ENCODE peak calls at places on chromosome 6, in five cellular contexts. D, X, S, Q and N are unnamed samples. For H3K9me3, the result is how much of the 10 kb centered on the place peaks cover.

GRCh38 chr6:160007581-160007980 is 38.7 kb downstream of the IGF2R start:
- DNase-seq in D (no peak), X (no peak), S (no peak), Q (no peak), N (no peak)

GRCh38 chr6:135244805-135245204 is 63.7 kb downstream of the MYB start:
- DNase-seq in D (no peak), X (no peak), S (no peak), Q (no peak), N (no peak)

GRCh38 chr6:43505718-43506117 is 4.4 kb downstream of the LRRC73 start:
- DNase-seq in D (no peak), X (no peak), S (no peak), Q (no peak), N (no peak)

GRCh38 chr6:33967966-33968724 is 164.3 kb upstream of the MLN start:
- DNase-seq in D (no peak), X (no peak), S (no peak), Q (no peak), N (no peak)

GRCh38 chr6:136520520-136520919 is 29.7 kb downstream of the MAP7 start:
- DNase-seq in D (no peak), X (no peak), S (no peak), Q (no peak), N (no peak)

GRCh38 chr6:74853991-74854390 is 351.9 kb downstream of the COL12A1 start:
- DNase-seq in D (no peak), X (no peak), S (no peak), Q (no peak), N (no peak)

GRCh38 chr6:139964737-139965136 is 590.3 kb upstream of the CITED2 start:
- DNase-seq in D (no peak), X (no peak), S (no peak), Q (no peak), N (no peak)

GRCh38 chr6:143110572-143110971 is 49.9 kb downstream of the AIG1 start:
- DNase-seq in D (no peak), X (no peak), S (no peak), Q (no peak), N (no peak)

GRCh38 chr6:71258078-71258866 is 30.3 kb upstream of the OGFRL1 start:
- DNase-seq in D (no peak), X (no peak), S (no peak), Q (no peak), N (no peak)

GRCh38 chr6:16430661-16431089 is 192.3 kb downstream of the GMPR start:
- DNase-seq in D (no peak), X (no peak), S (no peak), Q (no peak), N (no peak)

GRCh38 chr6:42366011-42366705 is 85.6 kb downstream of the TRERF1 start:
- DNase-seq in D (no peak), X (no peak), S (no peak), Q (no peak), N (no peak)

GRCh38 chr6:4496284-4496683 is 279.9 kb upstream of the CDYL start:
- DNase-seq in D (no peak), X (no peak), S (no peak), Q (no peak), N (no peak)

GRCh38 chr6:168880271-168880670 is 373.4 kb downstream of the THBS2 start:
- DNase-seq in D (no peak), X (no peak), S (no peak), Q (no peak), N (no peak)

GRCh38 chr6:163345931-163346330 is 68.6 kb upstream of the QKI start:
- DNase-seq in D (no peak), X (no peak), S (no peak), Q (no peak), N (no peak)

GRCh38 chr6:353642-354614 is 37.6 kb upstream of the IRF4 start:
- DNase-seq in D (no peak), X (peak), S (no peak), Q (no peak), N (no peak)

GRCh38 chr6:163539101-163539762 is 124.7 kb downstream of the QKI start:
- DNase-seq in D (no peak), X (no peak), S (no peak), Q (no peak), N (no peak)

GRCh38 chr6:150208606-150209352 is 65.9 kb downstream of the PPP1R14C start:
- DNase-seq in D (no peak), X (no peak), S (no peak), Q (no peak), N (no peak)

GRCh38 chr6:87198496-87198895 is 43.1 kb downstream of the ZNF292 start:
- DNase-seq in D (no peak), X (no peak), S (no peak), Q (no peak), N (no peak)

GRCh38 chr6:31791324-31792089 is 4.0 kb downstream of the VARS1 start:
- DNase-seq in D (peak), X (peak), S (no peak), Q (no peak), N (no peak)

GRCh38 chr6:71544028-71544427 is 255.4 kb downstream of the OGFRL1 start:
- DNase-seq in D (no peak), X (no peak), S (no peak), Q (peak), N (no peak)

GRCh38 chr6:24566020-24566752 is 71.4 kb downstream of the ALDH5A1 start:
- DNase-seq in D (no peak), X (no peak), S (no peak), Q (no peak), N (no peak)

GRCh38 chr6:164166515-164166914 is 752.0 kb downstream of the QKI start:
- DNase-seq in D (no peak), X (no peak), S (no peak), Q (no peak), N (no peak)

GRCh38 chr6:138600261-138600660 is 101.0 kb upstream of the NHSL1 start:
- DNase-seq in D (no peak), X (no peak), S (no peak), Q (no peak), N (no peak)

GRCh38 chr6:164417537-164417936 is 891.9 kb downstream of the C6orf118 start:
- DNase-seq in D (no peak), X (no peak), S (no peak), Q (no peak), N (no peak)

GRCh38 chr6:164040994-164041393 is 626.5 kb downstream of the QKI start:
- DNase-seq in D (no peak), X (no peak), S (no peak), Q (no peak), N (no peak)

GRCh38 chr6:170111816-170112582 is 178.9 kb downstream of the DLL1 start:
- DNase-seq in D (no peak), X (peak), S (no peak), Q (no peak), N (no peak)

GRCh38 chr6:157036245-157036681 is 259.1 kb downstream of the ARID1B start:
- DNase-seq in D (no peak), X (peak), S (no peak), Q (peak), N (no peak)

GRCh38 chr6:38876470-38876869 is 161.4 kb downstream of the DNAH8 start:
- DNase-seq in D (no peak), X (no peak), S (no peak), Q (no peak), N (no peak)

GRCh38 chr6:143741480-143741879 is 63.7 kb downstream of the PHACTR2 start:
- DNase-seq in D (no peak), X (no peak), S (no peak), Q (no peak), N (no peak)

GRCh38 chr6:35731414-35731735 is 5.5 kb upstream of the ARMC12 start:
- DNase-seq in D (peak), X (peak), S (peak), Q (peak), N (peak)

GRCh38 chr6:139010674-139011073 is 17.9 kb upstream of the ABRACL start:
- DNase-seq in D (no peak), X (no peak), S (no peak), Q (no peak), N (no peak)

GRCh38 chr6:56527934-56528333 is 114.8 kb downstream of the DST start:
- DNase-seq in D (no peak), X (no peak), S (no peak), Q (no peak), N (no peak)

GRCh38 chr6:3321042-3321441 is 62.3 kb downstream of the PSMG4 start:
- DNase-seq in D (no peak), X (peak), S (no peak), Q (no peak), N (no peak)

GRCh38 chr6:169801396-169802160 is 50.2 kb downstream of the ERMARD start:
- DNase-seq in D (no peak), X (no peak), S (no peak), Q (no peak), N (no peak)

GRCh38 chr6:108735991-108736345 is 112.3 kb upstream of the ARMC2 start:
- DNase-seq in D (no peak), X (peak), S (no peak), Q (peak), N (no peak)

GRCh38 chr6:111573118-111573883 is 32.4 kb downstream of the TRAF3IP2 start:
- DNase-seq in D (no peak), X (no peak), S (no peak), Q (peak), N (no peak)

GRCh38 chr6:73694711-73695411 is 1.1 kb upstream of the CD109 start:
- DNase-seq in D (no peak), X (no peak), S (no peak), Q (peak), N (no peak)

GRCh38 chr6:155443168-155443567 is 12.5 kb downstream of the NOX3 start:
- DNase-seq in D (no peak), X (no peak), S (no peak), Q (no peak), N (no peak)
- H3K9me3 ChIP-seq in D (under half), X (under half), S (under half), Q (under half), N (under half)

DNA sequence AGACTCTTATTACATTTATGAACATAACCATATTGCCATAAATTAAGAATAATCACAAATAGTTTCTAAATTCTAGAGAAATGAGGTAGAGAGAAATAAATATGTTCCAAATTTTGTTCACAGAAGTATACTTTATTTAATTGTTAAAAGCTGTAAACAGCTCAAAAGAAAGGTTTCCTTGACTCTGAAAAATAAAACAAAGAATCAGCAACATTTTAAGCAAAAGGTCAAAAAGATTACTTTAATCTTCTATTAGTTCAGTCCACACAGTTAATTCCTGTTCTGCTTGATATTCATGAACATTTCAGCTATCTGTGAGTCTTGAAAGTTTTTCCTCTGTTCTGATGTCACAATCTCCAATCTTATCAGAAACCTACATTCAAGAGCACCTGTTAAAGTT is 197.9 kb downstream of the GJA1 start:
- DNase-seq in D (no peak), X (no peak), S (no peak), Q (no peak), N (no peak)
- H3K9me3 ChIP-seq in D (under half), X (under half), S (under half), Q (under half), N (under half)

DNA sequence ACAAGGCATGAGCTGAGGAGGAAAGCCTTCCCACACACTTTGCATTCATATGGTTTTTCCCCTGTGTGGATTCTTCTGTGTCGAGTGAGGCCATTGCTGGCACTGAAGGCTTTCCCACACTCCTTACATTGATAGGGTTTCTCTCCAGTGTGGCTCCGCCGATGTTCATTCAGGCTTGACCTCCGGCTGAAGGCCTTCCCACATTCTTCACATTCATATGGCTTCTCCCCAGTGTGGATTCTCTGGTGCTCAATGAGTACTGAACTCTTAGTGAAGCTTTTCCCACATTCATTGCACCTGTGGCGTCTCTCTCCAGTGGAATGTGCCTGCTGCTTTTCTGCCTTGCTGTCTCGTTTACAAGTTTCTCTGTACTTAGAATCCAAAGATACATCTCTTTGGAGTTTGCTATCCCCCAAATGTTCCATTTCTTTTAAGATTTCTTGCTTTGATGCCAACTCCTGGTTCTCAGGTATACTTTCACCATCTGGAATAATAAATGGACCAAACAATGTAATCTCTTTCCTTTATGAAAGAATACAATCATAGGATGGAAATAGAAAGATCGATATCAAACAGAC is 9.5 kb downstream of the ZSCAN31 start:
- DNase-seq in D (no peak), X (no peak), S (no peak), Q (no peak), N (no peak)
- H3K9me3 ChIP-seq in D (under half), X (under half), S (half or more), Q (under half), N (under half)

DNA sequence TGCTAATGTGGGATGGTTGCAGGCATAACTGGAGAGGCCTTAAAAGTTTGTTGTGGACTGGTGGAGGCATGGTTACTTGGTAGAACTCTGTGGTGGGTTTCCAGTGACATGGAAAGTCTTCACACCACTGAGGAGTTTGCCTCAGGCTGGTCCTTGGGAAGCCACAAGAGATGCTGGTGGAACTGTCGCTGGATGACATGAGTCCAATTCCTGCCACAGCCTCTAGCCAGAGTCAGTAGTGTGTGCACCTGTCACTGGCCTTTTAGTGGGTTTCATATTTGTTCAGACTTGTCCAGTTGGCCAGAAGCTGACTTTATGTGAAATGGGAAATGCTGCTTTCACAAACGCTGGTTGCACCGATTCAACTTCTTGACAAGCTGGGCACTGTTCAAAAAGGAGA is 13.7 kb upstream of the SRSF12 start:
- DNase-seq in D (no peak), X (no peak), S (no peak), Q (no peak), N (no peak)
- H3K9me3 ChIP-seq in D (under half), X (under half), S (under half), Q (under half), N (under half)

DNA sequence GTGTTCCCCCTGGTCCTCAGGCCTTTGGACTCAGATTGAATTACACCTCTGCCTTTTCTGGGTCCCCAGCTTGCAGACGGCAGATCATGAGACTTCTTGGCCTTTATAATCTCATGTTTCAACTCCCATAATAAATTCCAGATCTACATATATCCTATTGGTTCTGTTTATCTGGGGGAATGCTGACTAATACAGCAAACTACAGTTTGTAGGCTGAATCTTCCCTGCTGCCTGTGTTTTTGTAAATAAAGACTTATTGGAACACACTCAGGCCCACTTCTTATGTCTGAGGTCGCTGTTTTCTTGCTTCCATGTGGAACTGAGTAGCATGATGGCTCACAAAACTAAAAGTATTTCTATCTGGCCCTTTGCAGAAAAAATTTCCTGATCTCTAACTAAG is 184.7 kb downstream of the HDGFL1 start:
- DNase-seq in D (no peak), X (no peak), S (no peak), Q (no peak), N (no peak)
- H3K9me3 ChIP-seq in D (under half), X (under half), S (under half), Q (under half), N (under half)

DNA sequence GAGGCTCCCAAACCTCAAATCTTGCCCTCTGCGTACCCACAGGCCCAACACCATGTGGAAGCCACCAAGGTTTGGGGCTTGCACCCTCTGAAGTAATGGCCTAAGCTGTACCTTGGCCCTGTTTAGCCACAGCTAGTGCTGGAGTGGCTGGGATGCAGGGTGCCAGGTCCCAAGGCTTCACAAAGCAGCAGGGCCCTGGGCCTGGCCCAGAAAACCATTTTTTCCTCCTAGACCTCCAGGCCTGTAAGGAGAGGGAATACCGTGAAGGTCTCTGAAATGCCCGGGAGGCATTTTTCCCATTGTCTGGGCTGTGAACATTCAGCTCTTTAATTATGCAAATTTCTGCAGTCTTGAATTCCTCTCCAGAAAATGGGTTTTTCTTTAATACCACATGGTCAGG is 223.7 kb upstream of the CCN2 start:
- DNase-seq in D (no peak), X (no peak), S (no peak), Q (no peak), N (no peak)
- H3K9me3 ChIP-seq in D (under half), X (under half), S (under half), Q (under half), N (under half)

DNA sequence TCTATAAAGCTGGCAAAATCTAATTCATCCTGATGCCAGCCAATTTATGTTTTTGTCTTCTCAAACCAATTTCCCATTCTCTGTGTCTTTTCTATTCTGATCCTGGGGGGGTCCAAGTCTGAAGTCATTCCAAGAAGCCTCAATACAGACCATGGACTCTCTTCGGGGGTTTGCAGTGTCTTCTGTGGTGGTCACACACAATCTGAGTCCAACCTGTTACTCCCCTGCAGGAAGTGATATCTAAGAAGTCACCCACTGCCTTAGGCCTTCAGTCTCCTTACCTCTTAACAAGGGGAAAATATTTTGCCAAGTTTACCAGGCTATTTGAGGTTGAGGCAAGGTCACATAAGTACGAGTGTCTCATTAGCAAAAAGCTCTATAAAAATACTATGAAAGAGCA is 1.9 kb downstream of the TRIM26 start:
- DNase-seq in D (no peak), X (no peak), S (no peak), Q (no peak), N (no peak)
- H3K9me3 ChIP-seq in D (under half), X (under half), S (under half), Q (under half), N (under half)

DNA sequence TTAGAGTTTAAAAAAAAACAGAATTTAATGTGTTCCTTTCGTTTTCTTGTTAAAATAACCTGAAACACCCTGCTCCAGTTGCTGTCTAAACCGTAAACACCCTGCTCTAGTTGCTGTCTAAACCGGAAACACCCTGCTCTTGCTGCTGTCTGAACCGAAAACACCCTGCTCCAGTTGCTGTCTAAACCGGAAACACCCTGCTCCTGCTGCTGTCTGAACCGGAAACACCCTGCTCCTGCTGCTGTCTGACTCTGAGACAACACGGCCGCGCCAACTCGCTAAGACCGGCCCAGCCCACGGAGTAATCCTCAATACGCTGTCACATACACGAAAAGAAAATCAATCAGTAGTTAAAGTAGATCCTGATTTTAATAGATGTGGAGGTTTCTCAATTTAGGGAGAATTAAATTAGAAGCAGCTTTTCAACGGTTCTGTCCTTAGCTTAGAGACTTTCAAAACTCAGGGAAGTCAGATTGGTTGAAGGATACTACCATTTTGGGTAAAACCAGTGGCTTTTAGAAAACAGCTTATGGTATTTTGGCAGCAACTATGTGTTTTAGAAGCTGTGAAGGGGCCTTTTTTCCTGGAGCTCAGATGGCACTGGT is 98.3 kb downstream of the RAMACL start:
- DNase-seq in D (no peak), X (peak), S (peak), Q (no peak), N (peak)
- H3K9me3 ChIP-seq in D (under half), X (under half), S (under half), Q (under half), N (under half)

GRCh38 chr6:67887419-67887746 is 747.7 kb upstream of the ADGRB3 start:
- DNase-seq in D (no peak), X (no peak), S (no peak), Q (no peak), N (no peak)
- H3K9me3 ChIP-seq in D (under half), X (under half), S (under half), Q (under half), N (under half)

GRCh38 chr6:19312291-19312978 is 524.7 kb upstream of the ID4 start:
- DNase-seq in D (peak), X (no peak), S (no peak), Q (no peak), N (no peak)

GRCh38 chr6:19322691-19323470 is 514.3 kb upstream of the ID4 start:
- DNase-seq in D (no peak), X (no peak), S (no peak), Q (no peak), N (no peak)

GRCh38 chr6:19320066-19320465 is 517.1 kb upstream of the ID4 start:
- DNase-seq in D (no peak), X (no peak), S (no peak), Q (no peak), N (no peak)

GRCh38 chr6:19319005-19319404 is 518.2 kb upstream of the ID4 start:
- DNase-seq in D (no peak), X (no peak), S (no peak), Q (no peak), N (no peak)

GRCh38 chr6:19317587-19317986 is 519.6 kb upstream of the ID4 start:
- DNase-seq in D (no peak), X (no peak), S (no peak), Q (no peak), N (no peak)
- H3K9me3 ChIP-seq in D (under half), X (under half), S (under half), Q (under half), N (under half)